ENCODE peak calls at places on chromosome 11, in ten cellular contexts. One of them, this sample, is unnamed.

GRCh38 chr11:6654281-6655019 is 1.2 kb downstream of the DCHS1 start:
- DNase-seq in MV-4-11: no peak
- DNase-seq in NCI-H774: no peak
- DNase-seq in NCI-H345: no peak
- DNase-seq in HCT116: no peak
- DNase-seq in A172: no peak
- DNase-seq in stimulated activated CD4-positive, alpha-beta T cell treated with anti-CD3 and anti-CD28 coated beads, Interleukin-15, amount 100 ng/mL, for 1 hour: no peak
- DNase-seq in GF-D8: no peak
- DNase-seq in WTC11: no peak
- DNase-seq in T follicular helper cell: no peak
- DNase-seq in this sample: no peak

GRCh38 chr11:44817207-44817944 is 90.6 kb downstream of the TSPAN18 start:
- DNase-seq in MV-4-11: peak; percentile 61
- DNase-seq in NCI-H774: no peak
- DNase-seq in NCI-H345: no peak
- DNase-seq in HCT116: no peak
- DNase-seq in A172: peak; percentile 80
- DNase-seq in stimulated activated CD4-positive, alpha-beta T cell treated with anti-CD3 and anti-CD28 coated beads, Interleukin-15, amount 100 ng/mL, for 1 hour: no peak
- DNase-seq in GF-D8: no peak
- DNase-seq in WTC11: no peak
- DNase-seq in T follicular helper cell: no peak
- DNase-seq in this sample: no peak

GRCh38 chr11:42315267-42315666 is 855.8 kb upstream of the LRRC4C start:
- DNase-seq in MV-4-11: no peak
- DNase-seq in NCI-H774: no peak
- DNase-seq in NCI-H345: no peak
- DNase-seq in HCT116: no peak
- DNase-seq in A172: no peak
- DNase-seq in stimulated activated CD4-positive, alpha-beta T cell treated with anti-CD3 and anti-CD28 coated beads, Interleukin-15, amount 100 ng/mL, for 1 hour: no peak
- DNase-seq in GF-D8: no peak
- DNase-seq in WTC11: no peak
- DNase-seq in T follicular helper cell: no peak
- DNase-seq in this sample: no peak

GRCh38 chr11:11807811-11808210 is 34.0 kb upstream of the USP47 start:
- DNase-seq in MV-4-11: no peak
- DNase-seq in NCI-H774: no peak
- DNase-seq in NCI-H345: no peak
- DNase-seq in HCT116: no peak
- DNase-seq in A172: no peak
- DNase-seq in stimulated activated CD4-positive, alpha-beta T cell treated with anti-CD3 and anti-CD28 coated beads, Interleukin-15, amount 100 ng/mL, for 1 hour: no peak
- DNase-seq in GF-D8: no peak
- DNase-seq in WTC11: no peak
- DNase-seq in T follicular helper cell: no peak
- DNase-seq in this sample: no peak

GRCh38 chr11:611001-611996 is 4.5 kb downstream of the IRF7 start:
- DNase-seq in MV-4-11: no peak
- DNase-seq in NCI-H774: no peak
- DNase-seq in NCI-H345: no peak
- DNase-seq in HCT116: no peak
- DNase-seq in A172: no peak
- DNase-seq in stimulated activated CD4-positive, alpha-beta T cell treated with anti-CD3 and anti-CD28 coated beads, Interleukin-15, amount 100 ng/mL, for 1 hour: no peak
- DNase-seq in GF-D8: no peak
- DNase-seq in WTC11: no peak
- DNase-seq in T follicular helper cell: no peak
- DNase-seq in this sample: no peak

GRCh38 chr11:104033134-104033533 is 3.3 kb upstream of the DDI1 start:
- DNase-seq in MV-4-11: no peak
- DNase-seq in NCI-H774: no peak
- DNase-seq in NCI-H345: no peak
- DNase-seq in HCT116: no peak
- DNase-seq in A172: peak; percentile 63
- DNase-seq in stimulated activated CD4-positive, alpha-beta T cell treated with anti-CD3 and anti-CD28 coated beads, Interleukin-15, amount 100 ng/mL, for 1 hour: no peak
- DNase-seq in GF-D8: no peak
- DNase-seq in WTC11: no peak
- DNase-seq in T follicular helper cell: no peak
- DNase-seq in this sample: no peak

GRCh38 chr11:44943696-44944095 is 7.0 kb downstream of the TP53I11 start:
- DNase-seq in MV-4-11: no peak
- DNase-seq in NCI-H774: peak; percentile 47
- DNase-seq in NCI-H345: peak; percentile 91
- DNase-seq in HCT116: no peak
- DNase-seq in A172: no peak
- DNase-seq in stimulated activated CD4-positive, alpha-beta T cell treated with anti-CD3 and anti-CD28 coated beads, Interleukin-15, amount 100 ng/mL, for 1 hour: no peak
- DNase-seq in GF-D8: no peak
- DNase-seq in WTC11: no peak
- DNase-seq in T follicular helper cell: no peak
- DNase-seq in this sample: no peak

GRCh38 chr11:75472081-75472732 is 39.2 kb upstream of the KLHL35 start:
- DNase-seq in MV-4-11: no peak
- DNase-seq in NCI-H774: no peak
- DNase-seq in NCI-H345: no peak
- DNase-seq in HCT116: no peak
- DNase-seq in A172: no peak
- DNase-seq in stimulated activated CD4-positive, alpha-beta T cell treated with anti-CD3 and anti-CD28 coated beads, Interleukin-15, amount 100 ng/mL, for 1 hour: no peak
- DNase-seq in GF-D8: no peak
- DNase-seq in WTC11: no peak
- DNase-seq in T follicular helper cell: no peak
- DNase-seq in this sample: no peak

GRCh38 chr11:103923473-103923931 is 112.9 kb upstream of the DDI1 start:
- DNase-seq in MV-4-11: no peak
- DNase-seq in NCI-H774: no peak
- DNase-seq in NCI-H345: peak; percentile 68
- DNase-seq in HCT116: peak; percentile 26
- DNase-seq in A172: peak; percentile 51
- DNase-seq in stimulated activated CD4-positive, alpha-beta T cell treated with anti-CD3 and anti-CD28 coated beads, Interleukin-15, amount 100 ng/mL, for 1 hour: no peak
- DNase-seq in GF-D8: no peak
- DNase-seq in WTC11: no peak
- DNase-seq in T follicular helper cell: no peak
- DNase-seq in this sample: no peak

GRCh38 chr11:45355706-45356041 is 69.5 kb upstream of the SYT13 start:
- DNase-seq in MV-4-11: no peak
- DNase-seq in NCI-H774: no peak
- DNase-seq in NCI-H345: no peak
- DNase-seq in HCT116: no peak
- DNase-seq in A172: no peak
- DNase-seq in stimulated activated CD4-positive, alpha-beta T cell treated with anti-CD3 and anti-CD28 coated beads, Interleukin-15, amount 100 ng/mL, for 1 hour: no peak
- DNase-seq in GF-D8: no peak
- DNase-seq in WTC11: no peak
- DNase-seq in T follicular helper cell: no peak
- DNase-seq in this sample: no peak

GRCh38 chr11:88320149-88320559 is 17.4 kb downstream of the CTSC start:
- DNase-seq in MV-4-11: no peak
- DNase-seq in NCI-H774: no peak
- DNase-seq in NCI-H345: no peak
- DNase-seq in HCT116: no peak
- DNase-seq in A172: peak; percentile 18
- DNase-seq in stimulated activated CD4-positive, alpha-beta T cell treated with anti-CD3 and anti-CD28 coated beads, Interleukin-15, amount 100 ng/mL, for 1 hour: no peak
- DNase-seq in GF-D8: no peak
- DNase-seq in WTC11: no peak
- DNase-seq in T follicular helper cell: no peak
- DNase-seq in this sample: no peak